ENCODE peak calls at places on chromosomes 12 and 14, in nine cellular contexts. One of them, this sample, is unnamed.

GRCh38 chr14:68975667-68976066 is 3.4 kb downstream of the ACTN1 start:
- DNase-seq in iPS DF 6.9: no peak
- DNase-seq in left colon: no peak
- DNase-seq in Right ventricle myocardium superior: no peak
- DNase-seq in NCI-H2081: no peak
- DNase-seq in naive thymus-derived CD8-positive, alpha-beta T cell: no peak
- DNase-seq in activated naive CD4-positive, alpha-beta T cell treated with Interleukin-2 at 50 U/mL for 16 hours: no peak
- DNase-seq in stimulated activated CD4-positive, alpha-beta T cell treated with anti-CD3 and anti-CD28 coated beads, Interleukin-4, amount 100 ng/mL, for 24 hours: no peak
- DNase-seq in H9: no peak
- DNase-seq in this sample: no peak

GRCh38 chr14:36091096-36091495 is 85.4 kb downstream of the PTCSC3 start:
- DNase-seq in iPS DF 6.9: no peak
- DNase-seq in left colon: no peak
- DNase-seq in Right ventricle myocardium superior: no peak
- DNase-seq in NCI-H2081: no peak
- DNase-seq in naive thymus-derived CD8-positive, alpha-beta T cell: no peak
- DNase-seq in activated naive CD4-positive, alpha-beta T cell treated with Interleukin-2 at 50 U/mL for 16 hours: no peak
- DNase-seq in stimulated activated CD4-positive, alpha-beta T cell treated with anti-CD3 and anti-CD28 coated beads, Interleukin-4, amount 100 ng/mL, for 24 hours: no peak
- DNase-seq in H9: no peak
- DNase-seq in this sample: peak; percentile 84

GRCh38 chr12:16453319-16453718 is 105.9 kb downstream of the MGST1 start:
- DNase-seq in iPS DF 6.9: no peak
- DNase-seq in left colon: no peak
- DNase-seq in Right ventricle myocardium superior: no peak
- DNase-seq in NCI-H2081: no peak
- DNase-seq in naive thymus-derived CD8-positive, alpha-beta T cell: no peak
- DNase-seq in activated naive CD4-positive, alpha-beta T cell treated with Interleukin-2 at 50 U/mL for 16 hours: no peak
- DNase-seq in stimulated activated CD4-positive, alpha-beta T cell treated with anti-CD3 and anti-CD28 coated beads, Interleukin-4, amount 100 ng/mL, for 24 hours: no peak
- DNase-seq in H9: no peak
- DNase-seq in this sample: no peak

GRCh38 chr14:70955543-70956480 is 48.6 kb downstream of the PCNX1 start:
- DNase-seq in iPS DF 6.9: no peak
- DNase-seq in left colon: no peak
- DNase-seq in Right ventricle myocardium superior: no peak
- DNase-seq in NCI-H2081: no peak
- DNase-seq in naive thymus-derived CD8-positive, alpha-beta T cell: peak; percentile 27
- DNase-seq in activated naive CD4-positive, alpha-beta T cell treated with Interleukin-2 at 50 U/mL for 16 hours: peak; percentile 37
- DNase-seq in stimulated activated CD4-positive, alpha-beta T cell treated with anti-CD3 and anti-CD28 coated beads, Interleukin-4, amount 100 ng/mL, for 24 hours: peak; percentile 47
- DNase-seq in H9: no peak
- DNase-seq in this sample: no peak

GRCh38 chr14:102029956-102030355 is 56.9 kb downstream of the HSP90AA1 start:
- DNase-seq in iPS DF 6.9: no peak
- DNase-seq in left colon: no peak
- DNase-seq in Right ventricle myocardium superior: no peak
- DNase-seq in NCI-H2081: no peak
- DNase-seq in naive thymus-derived CD8-positive, alpha-beta T cell: no peak
- DNase-seq in activated naive CD4-positive, alpha-beta T cell treated with Interleukin-2 at 50 U/mL for 16 hours: no peak
- DNase-seq in stimulated activated CD4-positive, alpha-beta T cell treated with anti-CD3 and anti-CD28 coated beads, Interleukin-4, amount 100 ng/mL, for 24 hours: no peak
- DNase-seq in H9: no peak
- DNase-seq in this sample: no peak

GRCh38 chr12:123111498-123112165 is 39.3 kb downstream of the PITPNM2 start:
- DNase-seq in iPS DF 6.9: no peak
- DNase-seq in left colon: no peak
- DNase-seq in Right ventricle myocardium superior: no peak
- DNase-seq in NCI-H2081: no peak
- DNase-seq in naive thymus-derived CD8-positive, alpha-beta T cell: no peak
- DNase-seq in activated naive CD4-positive, alpha-beta T cell treated with Interleukin-2 at 50 U/mL for 16 hours: no peak
- DNase-seq in stimulated activated CD4-positive, alpha-beta T cell treated with anti-CD3 and anti-CD28 coated beads, Interleukin-4, amount 100 ng/mL, for 24 hours: no peak
- DNase-seq in H9: no peak
- DNase-seq in this sample: no peak

GRCh38 chr12:879641-880040 is 69.9 kb downstream of the RAD52 start:
- DNase-seq in iPS DF 6.9: no peak
- DNase-seq in left colon: no peak
- DNase-seq in Right ventricle myocardium superior: no peak
- DNase-seq in NCI-H2081: no peak
- DNase-seq in naive thymus-derived CD8-positive, alpha-beta T cell: no peak
- DNase-seq in activated naive CD4-positive, alpha-beta T cell treated with Interleukin-2 at 50 U/mL for 16 hours: no peak
- DNase-seq in stimulated activated CD4-positive, alpha-beta T cell treated with anti-CD3 and anti-CD28 coated beads, Interleukin-4, amount 100 ng/mL, for 24 hours: no peak
- DNase-seq in H9: no peak
- DNase-seq in this sample: peak; percentile 7

GRCh38 chr14:100172811-100173210 is 13.4 kb upstream of the DEGS2 start:
- DNase-seq in iPS DF 6.9: no peak
- DNase-seq in left colon: no peak
- DNase-seq in Right ventricle myocardium superior: no peak
- DNase-seq in NCI-H2081: no peak
- DNase-seq in naive thymus-derived CD8-positive, alpha-beta T cell: no peak
- DNase-seq in activated naive CD4-positive, alpha-beta T cell treated with Interleukin-2 at 50 U/mL for 16 hours: no peak
- DNase-seq in stimulated activated CD4-positive, alpha-beta T cell treated with anti-CD3 and anti-CD28 coated beads, Interleukin-4, amount 100 ng/mL, for 24 hours: no peak
- DNase-seq in H9: no peak
- DNase-seq in this sample: no peak

GRCh38 chr12:14026536-14026935 is 45.1 kb upstream of the GRIN2B start:
- DNase-seq in iPS DF 6.9: no peak
- DNase-seq in left colon: no peak
- DNase-seq in Right ventricle myocardium superior: no peak
- DNase-seq in NCI-H2081: no peak
- DNase-seq in naive thymus-derived CD8-positive, alpha-beta T cell: no peak
- DNase-seq in activated naive CD4-positive, alpha-beta T cell treated with Interleukin-2 at 50 U/mL for 16 hours: no peak
- DNase-seq in stimulated activated CD4-positive, alpha-beta T cell treated with anti-CD3 and anti-CD28 coated beads, Interleukin-4, amount 100 ng/mL, for 24 hours: no peak
- DNase-seq in H9: no peak
- DNase-seq in this sample: no peak

GRCh38 chr12:57896437-57897201 is 44.7 kb upstream of the ATP23 start:
- DNase-seq in iPS DF 6.9: no peak
- DNase-seq in left colon: peak; percentile 80
- DNase-seq in Right ventricle myocardium superior: peak; percentile 88
- DNase-seq in NCI-H2081: peak; percentile 66
- DNase-seq in naive thymus-derived CD8-positive, alpha-beta T cell: no peak
- DNase-seq in activated naive CD4-positive, alpha-beta T cell treated with Interleukin-2 at 50 U/mL for 16 hours: no peak
- DNase-seq in stimulated activated CD4-positive, alpha-beta T cell treated with anti-CD3 and anti-CD28 coated beads, Interleukin-4, amount 100 ng/mL, for 24 hours: no peak
- DNase-seq in H9: peak; percentile 81
- DNase-seq in this sample: no peak

GRCh38 chr14:56703947-56704346 is 106.3 kb downstream of the OTX2 start:
- DNase-seq in iPS DF 6.9: no peak
- DNase-seq in left colon: no peak
- DNase-seq in Right ventricle myocardium superior: no peak
- DNase-seq in NCI-H2081: no peak
- DNase-seq in naive thymus-derived CD8-positive, alpha-beta T cell: no peak
- DNase-seq in activated naive CD4-positive, alpha-beta T cell treated with Interleukin-2 at 50 U/mL for 16 hours: no peak
- DNase-seq in stimulated activated CD4-positive, alpha-beta T cell treated with anti-CD3 and anti-CD28 coated beads, Interleukin-4, amount 100 ng/mL, for 24 hours: no peak
- DNase-seq in H9: no peak
- DNase-seq in this sample: no peak

GRCh38 chr14:28651148-28651547 is 115.4 kb upstream of the FOXG1 start:
- DNase-seq in iPS DF 6.9: no peak
- DNase-seq in left colon: no peak
- DNase-seq in Right ventricle myocardium superior: no peak
- DNase-seq in NCI-H2081: no peak
- DNase-seq in naive thymus-derived CD8-positive, alpha-beta T cell: no peak
- DNase-seq in activated naive CD4-positive, alpha-beta T cell treated with Interleukin-2 at 50 U/mL for 16 hours: no peak
- DNase-seq in stimulated activated CD4-positive, alpha-beta T cell treated with anti-CD3 and anti-CD28 coated beads, Interleukin-4, amount 100 ng/mL, for 24 hours: no peak
- DNase-seq in H9: no peak
- DNase-seq in this sample: no peak

GRCh38 chr12:91778938-91779400 is 366.7 kb downstream of the BTG1 start:
- DNase-seq in iPS DF 6.9: no peak
- DNase-seq in left colon: peak; percentile 33
- DNase-seq in Right ventricle myocardium superior: no peak
- DNase-seq in NCI-H2081: no peak
- DNase-seq in naive thymus-derived CD8-positive, alpha-beta T cell: peak; percentile 23
- DNase-seq in activated naive CD4-positive, alpha-beta T cell treated with Interleukin-2 at 50 U/mL for 16 hours: peak; percentile 53
- DNase-seq in stimulated activated CD4-positive, alpha-beta T cell treated with anti-CD3 and anti-CD28 coated beads, Interleukin-4, amount 100 ng/mL, for 24 hours: peak; percentile 58
- DNase-seq in H9: no peak
- DNase-seq in this sample: no peak

GRCh38 chr12:68893741-68894140 is 39.2 kb downstream of the CPM start:
- DNase-seq in iPS DF 6.9: no peak
- DNase-seq in left colon: no peak
- DNase-seq in Right ventricle myocardium superior: no peak
- DNase-seq in NCI-H2081: no peak
- DNase-seq in naive thymus-derived CD8-positive, alpha-beta T cell: no peak
- DNase-seq in activated naive CD4-positive, alpha-beta T cell treated with Interleukin-2 at 50 U/mL for 16 hours: no peak
- DNase-seq in stimulated activated CD4-positive, alpha-beta T cell treated with anti-CD3 and anti-CD28 coated beads, Interleukin-4, amount 100 ng/mL, for 24 hours: no peak
- DNase-seq in H9: no peak
- DNase-seq in this sample: no peak

GRCh38 chr14:32021341-32021740 is 55.8 kb upstream of the ARHGAP5 start:
- DNase-seq in iPS DF 6.9: no peak
- DNase-seq in left colon: no peak
- DNase-seq in Right ventricle myocardium superior: no peak
- DNase-seq in NCI-H2081: no peak
- DNase-seq in naive thymus-derived CD8-positive, alpha-beta T cell: no peak
- DNase-seq in activated naive CD4-positive, alpha-beta T cell treated with Interleukin-2 at 50 U/mL for 16 hours: no peak
- DNase-seq in stimulated activated CD4-positive, alpha-beta T cell treated with anti-CD3 and anti-CD28 coated beads, Interleukin-4, amount 100 ng/mL, for 24 hours: no peak
- DNase-seq in H9: no peak
- DNase-seq in this sample: no peak

GRCh38 chr12:118050972-118051910 is 9.7 kb downstream of the WSB2 start:
- DNase-seq in iPS DF 6.9: no peak
- DNase-seq in left colon: no peak
- DNase-seq in Right ventricle myocardium superior: no peak
- DNase-seq in NCI-H2081: no peak
- DNase-seq in naive thymus-derived CD8-positive, alpha-beta T cell: no peak
- DNase-seq in activated naive CD4-positive, alpha-beta T cell treated with Interleukin-2 at 50 U/mL for 16 hours: no peak
- DNase-seq in stimulated activated CD4-positive, alpha-beta T cell treated with anti-CD3 and anti-CD28 coated beads, Interleukin-4, amount 100 ng/mL, for 24 hours: no peak
- DNase-seq in H9: no peak
- DNase-seq in this sample: no peak

GRCh38 chr14:20970983-20971704 is 15.9 kb downstream of the RNASE2 start:
- DNase-seq in iPS DF 6.9: peak; percentile 77
- DNase-seq in left colon: peak; percentile 75
- DNase-seq in Right ventricle myocardium superior: peak; percentile 91
- DNase-seq in NCI-H2081: peak; percentile 61
- DNase-seq in naive thymus-derived CD8-positive, alpha-beta T cell: peak; percentile 66
- DNase-seq in activated naive CD4-positive, alpha-beta T cell treated with Interleukin-2 at 50 U/mL for 16 hours: peak; percentile 81
- DNase-seq in stimulated activated CD4-positive, alpha-beta T cell treated with anti-CD3 and anti-CD28 coated beads, Interleukin-4, amount 100 ng/mL, for 24 hours: peak; percentile 80
- DNase-seq in H9: peak; percentile 94
- DNase-seq in this sample: peak; percentile 72

GRCh38 chr14:23861666-23862065 is 91.9 kb upstream of the DHRS4 start:
- DNase-seq in iPS DF 6.9: no peak
- DNase-seq in left colon: no peak
- DNase-seq in Right ventricle myocardium superior: no peak
- DNase-seq in NCI-H2081: no peak
- DNase-seq in naive thymus-derived CD8-positive, alpha-beta T cell: no peak
- DNase-seq in activated naive CD4-positive, alpha-beta T cell treated with Interleukin-2 at 50 U/mL for 16 hours: no peak
- DNase-seq in stimulated activated CD4-positive, alpha-beta T cell treated with anti-CD3 and anti-CD28 coated beads, Interleukin-4, amount 100 ng/mL, for 24 hours: no peak
- DNase-seq in H9: peak; percentile 36
- DNase-seq in this sample: no peak

GRCh38 chr12:102833687-102834435 is 83.2 kb downstream of the PAH start:
- DNase-seq in iPS DF 6.9: no peak
- DNase-seq in left colon: no peak
- DNase-seq in Right ventricle myocardium superior: no peak
- DNase-seq in NCI-H2081: no peak
- DNase-seq in naive thymus-derived CD8-positive, alpha-beta T cell: no peak
- DNase-seq in activated naive CD4-positive, alpha-beta T cell treated with Interleukin-2 at 50 U/mL for 16 hours: no peak
- DNase-seq in stimulated activated CD4-positive, alpha-beta T cell treated with anti-CD3 and anti-CD28 coated beads, Interleukin-4, amount 100 ng/mL, for 24 hours: no peak
- DNase-seq in H9: peak; percentile 70
- DNase-seq in this sample: no peak

GRCh38 chr12:91216871-91217270 is 34.3 kb upstream of the DCN start:
- DNase-seq in iPS DF 6.9: no peak
- DNase-seq in left colon: no peak
- DNase-seq in Right ventricle myocardium superior: no peak
- DNase-seq in NCI-H2081: no peak
- DNase-seq in naive thymus-derived CD8-positive, alpha-beta T cell: no peak
- DNase-seq in activated naive CD4-positive, alpha-beta T cell treated with Interleukin-2 at 50 U/mL for 16 hours: no peak
- DNase-seq in stimulated activated CD4-positive, alpha-beta T cell treated with anti-CD3 and anti-CD28 coated beads, Interleukin-4, amount 100 ng/mL, for 24 hours: no peak
- DNase-seq in H9: no peak
- DNase-seq in this sample: no peak

GRCh38 chr14:102906616-102907302 is 15.7 kb upstream of the AMN start:
- DNase-seq in iPS DF 6.9: no peak
- DNase-seq in left colon: peak; percentile 18
- DNase-seq in Right ventricle myocardium superior: peak; percentile 36
- DNase-seq in NCI-H2081: no peak
- DNase-seq in naive thymus-derived CD8-positive, alpha-beta T cell: no peak
- DNase-seq in activated naive CD4-positive, alpha-beta T cell treated with Interleukin-2 at 50 U/mL for 16 hours: no peak
- DNase-seq in stimulated activated CD4-positive, alpha-beta T cell treated with anti-CD3 and anti-CD28 coated beads, Interleukin-4, amount 100 ng/mL, for 24 hours: no peak
- DNase-seq in H9: no peak
- DNase-seq in this sample: no peak

GRCh38 chr12:54378791-54379400 is 5.6 kb downstream of the ZNF385A start:
- DNase-seq in iPS DF 6.9: no peak
- DNase-seq in left colon: no peak
- DNase-seq in Right ventricle myocardium superior: peak; percentile 83
- DNase-seq in NCI-H2081: peak; percentile 35
- DNase-seq in naive thymus-derived CD8-positive, alpha-beta T cell: no peak
- DNase-seq in activated naive CD4-positive, alpha-beta T cell treated with Interleukin-2 at 50 U/mL for 16 hours: no peak
- DNase-seq in stimulated activated CD4-positive, alpha-beta T cell treated with anti-CD3 and anti-CD28 coated beads, Interleukin-4, amount 100 ng/mL, for 24 hours: no peak
- DNase-seq in H9: peak; percentile 87
- DNase-seq in this sample: no peak

GRCh38 chr12:2862876-2863275 is 6.0 kb upstream of the TEX52 start:
- DNase-seq in iPS DF 6.9: no peak
- DNase-seq in left colon: no peak
- DNase-seq in Right ventricle myocardium superior: no peak
- DNase-seq in NCI-H2081: no peak
- DNase-seq in naive thymus-derived CD8-positive, alpha-beta T cell: no peak
- DNase-seq in activated naive CD4-positive, alpha-beta T cell treated with Interleukin-2 at 50 U/mL for 16 hours: no peak
- DNase-seq in stimulated activated CD4-positive, alpha-beta T cell treated with anti-CD3 and anti-CD28 coated beads, Interleukin-4, amount 100 ng/mL, for 24 hours: no peak
- DNase-seq in H9: no peak
- DNase-seq in this sample: no peak

GRCh38 chr12:67797316-67797741 is 148.8 kb downstream of the DYRK2 start:
- DNase-seq in iPS DF 6.9: no peak
- DNase-seq in left colon: no peak
- DNase-seq in Right ventricle myocardium superior: peak; percentile 42
- DNase-seq in NCI-H2081: no peak
- DNase-seq in naive thymus-derived CD8-positive, alpha-beta T cell: no peak
- DNase-seq in activated naive CD4-positive, alpha-beta T cell treated with Interleukin-2 at 50 U/mL for 16 hours: no peak
- DNase-seq in stimulated activated CD4-positive, alpha-beta T cell treated with anti-CD3 and anti-CD28 coated beads, Interleukin-4, amount 100 ng/mL, for 24 hours: no peak
- DNase-seq in H9: no peak
- DNase-seq in this sample: peak; percentile 20

GRCh38 chr12:46458500-46459106 is 86.0 kb upstream of the SLC38A2 start:
- DNase-seq in iPS DF 6.9: no peak
- DNase-seq in left colon: no peak
- DNase-seq in Right ventricle myocardium superior: no peak
- DNase-seq in NCI-H2081: no peak
- DNase-seq in naive thymus-derived CD8-positive, alpha-beta T cell: no peak
- DNase-seq in activated naive CD4-positive, alpha-beta T cell treated with Interleukin-2 at 50 U/mL for 16 hours: no peak
- DNase-seq in stimulated activated CD4-positive, alpha-beta T cell treated with anti-CD3 and anti-CD28 coated beads, Interleukin-4, amount 100 ng/mL, for 24 hours: no peak
- DNase-seq in H9: no peak
- DNase-seq in this sample: no peak

GRCh38 chr14:29311983-29312382 is 545.4 kb downstream of the FOXG1 start:
- DNase-seq in iPS DF 6.9: no peak
- DNase-seq in left colon: no peak
- DNase-seq in Right ventricle myocardium superior: no peak
- DNase-seq in NCI-H2081: no peak
- DNase-seq in naive thymus-derived CD8-positive, alpha-beta T cell: no peak
- DNase-seq in activated naive CD4-positive, alpha-beta T cell treated with Interleukin-2 at 50 U/mL for 16 hours: no peak
- DNase-seq in stimulated activated CD4-positive, alpha-beta T cell treated with anti-CD3 and anti-CD28 coated beads, Interleukin-4, amount 100 ng/mL, for 24 hours: no peak
- DNase-seq in H9: no peak
- DNase-seq in this sample: no peak

GRCh38 chr14:32078794-32079663 is 1.9 kb downstream of the ARHGAP5 start:
- DNase-seq in iPS DF 6.9: no peak
- DNase-seq in left colon: no peak
- DNase-seq in Right ventricle myocardium superior: no peak
- DNase-seq in NCI-H2081: no peak
- DNase-seq in naive thymus-derived CD8-positive, alpha-beta T cell: no peak
- DNase-seq in activated naive CD4-positive, alpha-beta T cell treated with Interleukin-2 at 50 U/mL for 16 hours: peak; percentile 14
- DNase-seq in stimulated activated CD4-positive, alpha-beta T cell treated with anti-CD3 and anti-CD28 coated beads, Interleukin-4, amount 100 ng/mL, for 24 hours: peak; percentile 40
- DNase-seq in H9: no peak
- DNase-seq in this sample: no peak

GRCh38 chr12:113461666-113462065 is 10.0 kb downstream of the LHX5 start:
- DNase-seq in iPS DF 6.9: no peak
- DNase-seq in left colon: no peak
- DNase-seq in Right ventricle myocardium superior: no peak
- DNase-seq in NCI-H2081: no peak
- DNase-seq in naive thymus-derived CD8-positive, alpha-beta T cell: no peak
- DNase-seq in activated naive CD4-positive, alpha-beta T cell treated with Interleukin-2 at 50 U/mL for 16 hours: no peak
- DNase-seq in stimulated activated CD4-positive, alpha-beta T cell treated with anti-CD3 and anti-CD28 coated beads, Interleukin-4, amount 100 ng/mL, for 24 hours: no peak
- DNase-seq in H9: peak; percentile 68
- DNase-seq in this sample: no peak

This sample was measured in NCI-H446 treated with DMSO at 0.1 percent for 48 hours.